ENCODE peak calls at places on chromosome 15, in seven cellular contexts. P, T, L, S, F, D and Z are unnamed samples.

GRCh38 chr15:98451268-98451667 is 197.1 kb upstream of the IGF1R start:
- DNase-seq in T (no peak), P (no peak), D (no peak), S (no peak), L (no peak), F (no peak), Z (no peak)

GRCh38 chr15:89171136-89172072 is 50.0 kb downstream of the RLBP1 start:
- DNase-seq in D (no peak), P (no peak), T (peak), F (peak), S (peak), L (peak), Z (no peak)

GRCh38 chr15:27535445-27536129 is 563.5 kb downstream of the OCA2 start:
- DNase-seq in S (no peak), L (no peak), P (no peak), F (no peak), D (no peak), T (no peak), Z (no peak)

GRCh38 chr15:61517776-61518175 is 288.7 kb upstream of the RORA start:
- DNase-seq in T (peak), L (no peak), S (no peak), F (no peak), P (no peak), D (no peak), Z (no peak)

GRCh38 chr15:70643783-70644125 is 119.6 kb downstream of the UACA start:
- DNase-seq in T (no peak), L (no peak), P (no peak), S (no peak), D (no peak), F (no peak), Z (no peak)

GRCh38 chr15:100853676-100854440 is 25.8 kb upstream of the ALDH1A3 start:
- DNase-seq in T (peak), L (no peak), P (no peak), F (no peak), D (no peak), S (no peak), Z (no peak)

GRCh38 chr15:63109498-63110290 is 12.0 kb upstream of the LACTB start:
- DNase-seq in F (no peak), P (no peak), S (no peak), D (no peak), L (no peak), T (no peak), Z (no peak)

GRCh38 chr15:65869127-65869953 is at the start of gene RAB11A:
- DNase-seq in F (peak), T (peak), S (peak), P (peak), L (peak), D (peak), Z (peak)

GRCh38 chr15:75648156-75649000 is 666 bp downstream of the SNX33 start:
- DNase-seq in F (peak), P (peak), D (peak), S (no peak), L (peak), T (peak), Z (peak)

GRCh38 chr15:78204351-78205309 is 29.7 kb downstream of the ACSBG1 start:
- DNase-seq in L (no peak), S (no peak), F (no peak), T (peak), P (peak), D (peak), Z (peak)

GRCh38 chr15:98954411-98954810 is 53.2 kb downstream of the PGPEP1L start:
- DNase-seq in S (no peak), T (no peak), F (no peak), D (peak), L (no peak), P (peak), Z (peak)

GRCh38 chr15:88215249-88215648 is 41.3 kb downstream of the NTRK3 start:
- DNase-seq in F (no peak), L (no peak), S (no peak), D (no peak), T (no peak), P (no peak), Z (no peak)

GRCh38 chr15:38038659-38039442 is 104.4 kb downstream of the TMCO5A start:
- DNase-seq in P (no peak), D (no peak), F (no peak), T (no peak), L (no peak), S (no peak), Z (no peak)

GRCh38 chr15:86444527-86444926 is 364.9 kb downstream of the AGBL1 start:
- DNase-seq in F (no peak), P (no peak), L (no peak), D (no peak), T (peak), S (no peak), Z (no peak)

GRCh38 chr15:39171944-39172368 is 408.9 kb upstream of the THBS1 start:
- DNase-seq in L (peak), S (peak), D (no peak), T (peak), P (peak), F (peak), Z (peak)

GRCh38 chr15:58698887-58699641 is 50.4 kb downstream of the ADAM10 start:
- DNase-seq in F (no peak), T (no peak), D (no peak), P (no peak), L (no peak), S (no peak), Z (no peak)

GRCh38 chr15:92012368-92012629 is 158.8 kb downstream of the SLCO3A1 start:
- DNase-seq in T (no peak), F (peak), S (no peak), P (no peak), D (no peak), L (peak), Z (no peak)

GRCh38 chr15:73597036-73597638 is 36.1 kb downstream of the NPTN start:
- DNase-seq in T (no peak), F (no peak), P (no peak), S (no peak), L (no peak), D (no peak), Z (no peak)

GRCh38 chr15:89391685-89392257 is 57.1 kb upstream of the POLG start:
- DNase-seq in S (no peak), T (no peak), L (no peak), F (no peak), D (no peak), P (no peak), Z (no peak)

GRCh38 chr15:100330221-100330620 is 11.6 kb downstream of the ADAMTS17 start:
- DNase-seq in D (no peak), T (no peak), F (no peak), P (no peak), L (peak), S (peak), Z (no peak)

GRCh38 chr15:31069360-31070000 is 32.0 kb downstream of the TRPM1 start:
- DNase-seq in D (no peak), L (no peak), P (no peak), S (no peak), F (no peak), T (no peak), Z (no peak)

GRCh38 chr15:65263313-65263712 is 23.4 kb downstream of the PARP16 start:
- DNase-seq in P (no peak), D (no peak), L (no peak), F (no peak), T (no peak), S (no peak), Z (no peak)

GRCh38 chr15:50238263-50238662 is 27.3 kb downstream of the HDC start:
- DNase-seq in S (no peak), T (peak), F (no peak), D (no peak), L (no peak), P (no peak), Z (no peak)

GRCh38 chr15:88004379-88004778 is 252.2 kb downstream of the NTRK3 start:
- DNase-seq in L (no peak), S (no peak), T (no peak), P (no peak), F (no peak), D (no peak), Z (no peak)

GRCh38 chr15:77542491-77543001 is 90.2 kb downstream of the LINGO1 start:
- DNase-seq in L (no peak), F (no peak), P (no peak), T (peak), S (no peak), D (no peak), Z (no peak)

GRCh38 chr15:75309711-75310110 is 26.2 kb upstream of the COMMD4 start:
- DNase-seq in S (no peak), T (no peak), L (no peak), D (no peak), F (no peak), P (no peak), Z (no peak)

GRCh38 chr15:39786444-39787056 is 3.9 kb upstream of the FSIP1 start:
- DNase-seq in P (no peak), F (peak), L (no peak), D (no peak), S (no peak), T (no peak), Z (no peak)

GRCh38 chr15:76206325-76206976 is 104.8 kb downstream of the ETFA start:
- DNase-seq in F (peak), D (peak), L (no peak), T (no peak), S (no peak), P (peak), Z (peak)

GRCh38 chr15:88218557-88219214 is 37.9 kb downstream of the NTRK3 start:
- DNase-seq in L (no peak), F (no peak), P (no peak), D (no peak), T (no peak), S (no peak), Z (no peak)

GRCh38 chr15:93107646-93108045 is 18.6 kb upstream of the RGMA start:
- DNase-seq in T (no peak), P (no peak), D (no peak), S (no peak), L (no peak), F (no peak), Z (no peak)

GRCh38 chr15:31337352-31338031 is 10.9 kb downstream of the KLF13 start:
- DNase-seq in F (no peak), S (peak), D (peak), P (no peak), T (no peak), L (no peak), Z (no peak)

GRCh38 chr15:92979011-92979701 is 79.0 kb downstream of the CHD2 start:
- DNase-seq in D (no peak), S (no peak), F (no peak), L (no peak), T (no peak), P (no peak), Z (no peak)

GRCh38 chr15:88686166-88686565 is 47.4 kb downstream of the ISG20 start:
- DNase-seq in P (no peak), S (no peak), D (no peak), T (no peak), L (no peak), F (no peak), Z (no peak)

GRCh38 chr15:70794596-70795310 is 31.4 kb upstream of the UACA start:
- DNase-seq in P (no peak), F (no peak), L (no peak), T (peak), D (no peak), S (no peak), Z (no peak)

GRCh38 chr15:69920232-69920631 is 177.5 kb downstream of the TLE3 start:
- DNase-seq in P (no peak), F (no peak), T (no peak), D (no peak), S (no peak), L (no peak), Z (no peak)

GRCh38 chr15:64521726-64522164 is 61.4 kb downstream of the ZNF609 start:
- DNase-seq in F (peak), S (no peak), D (peak), L (no peak), P (no peak), T (peak), Z (peak)